ENCODE peak calls at places on chromosomes 5 and 9, in ten cellular contexts. P is left ventricle myocardium superior; K is GM10248; U is activated CD8-positive, alpha-beta memory T cell treated with anti-CD3 and anti-CD28 coated beads for 24 hours; A is sigmoid colon; E is HEK293T; Q is H4; F is thoracic aorta; L is KBM-7; X is heart right ventricle. O is an unnamed sample.

GRCh38 chr5:14948341-14948830 is 76.8 kb upstream of the ANKH start:
- DNase-seq in P (no peak), K (no peak), U (no peak), A (no peak), E (no peak), Q (peak; percentile 25), F (no peak), L (no peak), X (no peak), O (no peak)

GRCh38 chr9:76759726-76760125 is 4.5 kb upstream of the PCA3 start:
- DNase-seq in P (no peak), K (no peak), U (no peak), A (no peak), E (no peak), Q (no peak), F (no peak), L (no peak), X (no peak), O (no peak)

GRCh38 chr9:131273146-131273545 is 3.2 kb downstream of the FAM78A start:
- DNase-seq in P (peak; percentile 76), K (no peak), U (peak; percentile 81), A (no peak), E (no peak), Q (no peak), F (no peak), L (peak; percentile 63), X (peak; percentile 73), O (no peak)

GRCh38 chr9:117104972-117105495 is 309.8 kb downstream of the ASTN2 start:
- DNase-seq in P (no peak), K (no peak), U (no peak), A (no peak), E (no peak), Q (no peak), F (no peak), L (no peak), X (no peak), O (no peak)

GRCh38 chr5:74316064-74316586 is 324.4 kb downstream of the ENC1 start:
- DNase-seq in P (no peak), K (no peak), U (no peak), A (no peak), E (no peak), Q (peak; percentile 85), F (peak; percentile 76), L (peak; percentile 14), X (no peak), O (no peak)

GRCh38 chr9:83979812-83980394 is at the start of gene HNRNPK:
- DNase-seq in P (peak; percentile 100), K (peak; percentile 99), U (peak; percentile 100), A (peak; percentile 100), E (peak; percentile 97), Q (peak; percentile 95), F (peak; percentile 93), L (peak; percentile 96), X (peak; percentile 100), O (peak; percentile 100)

GRCh38 chr9:89137548-89138462 is 40.8 kb downstream of the SHC3 start:
- DNase-seq in P (peak; percentile 40), K (no peak), U (no peak), A (peak; percentile 92), E (no peak), Q (peak; percentile 76), F (peak; percentile 11), L (no peak), X (peak; percentile 13), O (no peak)

GRCh38 chr5:61635271-61635670 is 303.2 kb downstream of the ZSWIM6 start:
- DNase-seq in P (no peak), K (no peak), U (no peak), A (no peak), E (no peak), Q (no peak), F (no peak), L (no peak), X (no peak), O (no peak)

GRCh38 chr9:95017062-95017461 is 290.6 kb downstream of the AOPEP start:
- DNase-seq in P (no peak), K (no peak), U (no peak), A (no peak), E (no peak), Q (no peak), F (no peak), L (no peak), X (no peak), O (no peak)

GRCh38 chr5:180464603-180464970 is 29.6 kb upstream of the CNOT6 start:
- DNase-seq in P (no peak), K (no peak), U (peak; percentile 26), A (no peak), E (no peak), Q (no peak), F (no peak), L (no peak), X (no peak), O (no peak)

GRCh38 chr5:67165524-67166459 is 30.8 kb downstream of the CD180 start:
- DNase-seq in P (peak; percentile 90), K (peak; percentile 89), U (peak; percentile 89), A (peak; percentile 92), E (no peak), Q (no peak), F (peak; percentile 59), L (peak; percentile 83), X (peak; percentile 83), O (peak; percentile 70)

GRCh38 chr5:159331099-159331973 is 1.0 kb upstream of the IL12B start:
- DNase-seq in P (peak; percentile 84), K (peak; percentile 77), U (peak; percentile 92), A (peak; percentile 74), E (peak; percentile 80), Q (no peak), F (no peak), L (peak; percentile 61), X (peak; percentile 73), O (peak; percentile 57)

GRCh38 chr5:138032028-138032571 is 779 bp downstream of the FAM13B start:
- DNase-seq in P (peak; percentile 81), K (peak; percentile 63), U (no peak), A (peak; percentile 79), E (peak; percentile 9), Q (peak; percentile 54), F (peak; percentile 22), L (peak; percentile 90), X (peak; percentile 73), O (no peak)

GRCh38 chr5:123367739-123368138 is 55.5 kb downstream of the CEP120 start:
- DNase-seq in P (no peak), K (no peak), U (no peak), A (no peak), E (no peak), Q (peak; percentile 22), F (no peak), L (peak; percentile 36), X (no peak), O (no peak)

GRCh38 chr9:112939418-112939817 is 48.7 kb upstream of the SLC46A2 start:
- DNase-seq in P (no peak), K (no peak), U (no peak), A (no peak), E (no peak), Q (no peak), F (no peak), L (no peak), X (no peak), O (no peak)

GRCh38 chr9:7489018-7489417 is 310.6 kb downstream of the DMAC1 start:
- DNase-seq in P (peak; percentile 67), K (no peak), U (no peak), A (no peak), E (no peak), Q (no peak), F (no peak), L (no peak), X (peak; percentile 21), O (peak; percentile 48)

GRCh38 chr9:125189011-125189360 is 617 bp downstream of the PPP6C start:
- DNase-seq in P (peak; percentile 43), K (no peak), U (no peak), A (peak; percentile 70), E (peak; percentile 47), Q (no peak), F (no peak), L (peak; percentile 46), X (no peak), O (no peak)

GRCh38 chr5:181054138-181054537 is 14.1 kb downstream of the BTNL9 start:
- DNase-seq in P (no peak), K (no peak), U (no peak), A (no peak), E (no peak), Q (no peak), F (no peak), L (no peak), X (no peak), O (no peak)

GRCh38 chr9:85528142-85528541 is 213.6 kb downstream of the AGTPBP1 start:
- DNase-seq in P (no peak), K (no peak), U (no peak), A (no peak), E (no peak), Q (no peak), F (no peak), L (no peak), X (no peak), O (no peak)

GRCh38 chr5:142014911-142015584 is 2.2 kb upstream of the GNPDA1 start:
- DNase-seq in P (no peak), K (peak; percentile 58), U (peak; percentile 84), A (no peak), E (peak; percentile 32), Q (peak; percentile 65), F (no peak), L (peak; percentile 66), X (no peak), O (no peak)

GRCh38 chr9:34654317-34655083 is 2.5 kb downstream of the IL11RA start:
- DNase-seq in P (peak; percentile 86), K (no peak), U (no peak), A (peak; percentile 95), E (no peak), Q (no peak), F (peak; percentile 46), L (no peak), X (peak; percentile 79), O (peak; percentile 70)

GRCh38 chr5:95841914-95842812 is 19.6 kb upstream of the GLRX start:
- DNase-seq in P (no peak), K (no peak), U (peak; percentile 47), A (peak; percentile 89), E (no peak), Q (peak; percentile 58), F (no peak), L (no peak), X (no peak), O (peak; percentile 56)

GRCh38 chr5:82019342-82020138 is 47.7 kb downstream of the ATG10 start:
- DNase-seq in P (no peak), K (no peak), U (no peak), A (no peak), E (no peak), Q (no peak), F (no peak), L (peak; percentile 76), X (no peak), O (no peak)

GRCh38 chr5:68646142-68646541 is 430.6 kb downstream of the PIK3R1 start:
- DNase-seq in P (no peak), K (no peak), U (no peak), A (no peak), E (no peak), Q (no peak), F (no peak), L (no peak), X (no peak), O (no peak)

GRCh38 chr9:111994831-111995458 is 98.3 kb downstream of the UGCG start:
- DNase-seq in P (no peak), K (no peak), U (no peak), A (no peak), E (no peak), Q (no peak), F (no peak), L (peak; percentile 42), X (no peak), O (no peak)

GRCh38 chr5:107669543-107670027 is 1.2 kb downstream of the EFNA5 start:
- DNase-seq in P (peak; percentile 72), K (peak; percentile 17), U (no peak), A (peak; percentile 72), E (no peak), Q (peak; percentile 44), F (peak; percentile 11), L (no peak), X (peak; percentile 49), O (no peak)

GRCh38 chr5:157460921-157461792 is 1.1 kb downstream of the NIPAL4 start:
- DNase-seq in P (no peak), K (no peak), U (peak; percentile 47), A (no peak), E (no peak), Q (no peak), F (no peak), L (no peak), X (no peak), O (no peak)

GRCh38 chr5:55934720-55935119 is 60.0 kb downstream of the IL6ST start:
- DNase-seq in P (no peak), K (no peak), U (no peak), A (no peak), E (no peak), Q (no peak), F (no peak), L (no peak), X (no peak), O (no peak)

O was measured in left lobe of liver.